ENCODE peak calls at places on chromosome 12, in nine cellular contexts. U, K, I, N, L, T, A, P and Q are unnamed samples.
A peak's percentile ranks its signal among the peaks of the same experiment; 100 is the strongest.

GRCh38 chr12:104582739-104583138 is 126.0 kb downstream of the CHST11 start:
- DNase-seq in U (peak; percentile 74), K (no peak), I (no peak), N (no peak), L (peak; percentile 70), T (no peak), A (no peak), P (no peak), Q (peak; percentile 72)

GRCh38 chr12:67766370-67766769 is 117.8 kb downstream of the DYRK2 start:
- DNase-seq in U (no peak), K (no peak), I (no peak), N (no peak), L (no peak), T (peak; percentile 45), A (peak; percentile 79), P (no peak), Q (no peak)

GRCh38 chr12:46459111-46459510 is 86.5 kb upstream of the SLC38A2 start:
- DNase-seq in U (no peak), K (no peak), I (no peak), N (no peak), L (no peak), T (peak; percentile 36), A (peak; percentile 41), P (no peak), Q (no peak)

GRCh38 chr12:8887285-8887715 is 27.0 kb upstream of the PHC1 start:
- DNase-seq in U (no peak), K (no peak), I (no peak), N (no peak), L (no peak), T (no peak), A (no peak), P (no peak), Q (no peak)

GRCh38 chr12:20681334-20681733 is 13.8 kb upstream of the SLCO1C1 start:
- DNase-seq in U (no peak), K (no peak), I (no peak), N (no peak), L (no peak), T (no peak), A (no peak), P (no peak), Q (no peak)

GRCh38 chr12:89156862-89157262 is 195.4 kb downstream of the DUSP6 start:
- DNase-seq in U (no peak), K (no peak), I (no peak), N (no peak), L (no peak), T (peak; percentile 57), A (peak; percentile 87), P (no peak), Q (no peak)

GRCh38 chr12:128813392-128813791 is 10.4 kb downstream of the SLC15A4 start:
- DNase-seq in U (no peak), K (no peak), I (no peak), N (no peak), L (no peak), T (no peak), A (peak; percentile 27), P (no peak), Q (no peak)

GRCh38 chr12:54175130-54175963 is 13.4 kb downstream of the SMUG1 start:
- DNase-seq in U (no peak), K (no peak), I (no peak), N (no peak), L (peak; percentile 77), T (no peak), A (no peak), P (no peak), Q (peak; percentile 72)

GRCh38 chr12:65389436-65389835 is 111.0 kb downstream of the MSRB3 start:
- DNase-seq in U (no peak), K (no peak), I (no peak), N (no peak), L (no peak), T (no peak), A (no peak), P (no peak), Q (no peak)

GRCh38 chr12:16603916-16604575 is 1.9 kb downstream of the LMO3 start:
- DNase-seq in U (no peak), K (no peak), I (no peak), N (no peak), L (no peak), T (no peak), A (no peak), P (no peak), Q (no peak)

GRCh38 chr12:5827591-5827990 is 117.5 kb downstream of the ANO2 start:
- DNase-seq in U (no peak), K (no peak), I (no peak), N (no peak), L (no peak), T (no peak), A (no peak), P (no peak), Q (no peak)

GRCh38 chr12:11897923-11898322 is 172.8 kb upstream of the BCL2L14 start:
- DNase-seq in U (no peak), K (no peak), I (no peak), N (no peak), L (no peak), T (no peak), A (no peak), P (no peak), Q (no peak)

GRCh38 chr12:56115329-56115728 is 1.1 kb upstream of the RPL41 start:
- DNase-seq in U (no peak), K (no peak), I (no peak), N (peak; percentile 41), L (no peak), T (no peak), A (peak; percentile 17), P (no peak), Q (no peak)

GRCh38 chr12:110266980-110267620 is 13.9 kb upstream of the ATP2A2 start:
- DNase-seq in U (no peak), K (no peak), I (peak; percentile 65), N (no peak), L (no peak), T (no peak), A (peak; percentile 84), P (no peak), Q (no peak)

GRCh38 chr12:58847876-58848600 is 72.3 kb downstream of the LRIG3 start:
- DNase-seq in U (no peak), K (no peak), I (no peak), N (no peak), L (no peak), T (no peak), A (no peak), P (no peak), Q (no peak)

GRCh38 chr12:19155981-19156734 is 26.6 kb downstream of the PLEKHA5 start:
- DNase-seq in U (no peak), K (no peak), I (no peak), N (no peak), L (no peak), T (no peak), A (no peak), P (no peak), Q (no peak)

GRCh38 chr12:120076651-120077050 is 39.9 kb downstream of the RAB35 start:
- DNase-seq in U (no peak), K (no peak), I (no peak), N (no peak), L (no peak), T (no peak), A (no peak), P (no peak), Q (no peak)

GRCh38 chr12:121793501-121793835 is at the start of gene RHOF:
- DNase-seq in U (peak; percentile 26), K (no peak), I (no peak), N (no peak), L (peak; percentile 82), T (no peak), A (no peak), P (peak; percentile 69), Q (peak; percentile 84)

GRCh38 chr12:72267974-72268373 is 4.2 kb upstream of the TRHDE start:
- DNase-seq in U (no peak), K (no peak), I (no peak), N (no peak), L (no peak), T (no peak), A (no peak), P (no peak), Q (no peak)
- TF ChIP-seq CTCF in U (no peak), K (peak; percentile 57), I (no peak), N (no peak), L (peak; percentile 6), T (peak; percentile 48), A (peak; percentile 49), P (no peak), Q (no peak)

GRCh38 chr12:100346660-100347059 is 10.2 kb upstream of the SLC17A8 start:
- DNase-seq in U (no peak), K (no peak), I (no peak), N (no peak), L (no peak), T (no peak), A (no peak), P (no peak), Q (no peak)

GRCh38 chr12:100345020-100345767 is 11.7 kb upstream of the SLC17A8 start:
- DNase-seq in U (no peak), K (no peak), I (no peak), N (no peak), L (no peak), T (no peak), A (no peak), P (no peak), Q (no peak)

GRCh38 chr12:100348657-100349454 is 8.0 kb upstream of the SLC17A8 start:
- DNase-seq in U (peak; percentile 15), K (no peak), I (no peak), N (no peak), L (no peak), T (no peak), A (peak; percentile 25), P (no peak), Q (peak; percentile 29)
- TF ChIP-seq CTCF in U (peak; percentile 16), K (peak; percentile 71), I (no peak), N (no peak), L (no peak), T (no peak), A (peak; percentile 44), P (no peak), Q (peak; percentile 21)

DNA sequence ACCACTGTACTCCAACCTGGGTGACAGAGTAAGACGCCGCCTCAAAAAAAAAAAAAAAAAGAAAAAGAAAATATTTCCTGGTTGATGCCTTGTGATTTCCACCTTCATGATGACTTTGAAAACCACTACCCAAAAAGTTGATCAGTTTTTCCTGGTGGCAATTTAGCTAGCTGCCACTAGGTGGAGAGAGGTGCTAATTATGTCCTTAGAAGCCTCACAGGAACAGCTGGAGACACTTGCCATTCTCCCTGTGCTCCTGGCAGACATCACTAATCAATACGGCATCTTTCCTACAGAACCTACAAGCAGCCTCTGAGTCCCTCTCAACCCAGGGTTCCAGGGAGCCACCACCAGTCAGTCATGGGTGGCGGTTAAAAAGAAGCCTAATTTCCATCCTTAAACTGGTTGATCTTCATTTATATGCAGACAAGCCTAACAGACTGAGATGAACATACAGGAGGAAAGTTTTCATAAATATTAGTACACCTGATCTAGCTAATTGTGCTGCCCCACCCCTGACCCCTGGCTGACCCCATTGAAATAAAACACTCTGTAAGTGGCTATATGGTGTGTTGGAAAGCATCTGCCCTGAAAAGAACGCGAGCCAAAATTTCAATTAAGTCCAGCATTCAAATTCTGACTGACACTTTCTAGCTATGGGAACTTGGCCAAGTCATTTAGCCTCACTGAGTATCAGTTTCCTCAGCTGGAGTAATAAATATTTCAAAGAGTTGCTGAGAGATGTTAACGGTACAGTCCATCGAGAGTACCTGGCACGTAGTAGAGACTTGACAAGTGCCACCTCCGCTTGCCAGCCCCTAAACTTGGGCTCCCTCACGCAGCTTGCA is 6.2 kb upstream of the OAS1 start:
- DNase-seq in U (peak; percentile 48), K (no peak), I (no peak), N (no peak), L (peak; percentile 58), T (no peak), A (peak; percentile 42), P (no peak), Q (peak; percentile 59)
- TF ChIP-seq CTCF in U (peak; percentile 55), K (peak; percentile 59), I (peak; percentile 63), N (peak; percentile 41), L (peak; percentile 57), T (peak; percentile 67), A (peak; percentile 77), P (peak; percentile 90), Q (peak; percentile 79)

GRCh38 chr12:84874125-84874824 is 38.3 kb downstream of the SLC6A15 start:
- DNase-seq in U (peak; percentile 73), K (no peak), I (no peak), N (no peak), L (peak; percentile 21), T (peak; percentile 5), A (peak; percentile 60), P (no peak), Q (peak; percentile 19)
- TF ChIP-seq CTCF in U (peak; percentile 65), K (peak; percentile 95), I (peak; percentile 76), N (peak; percentile 64), L (peak; percentile 35), T (peak; percentile 55), A (peak; percentile 80), P (peak; percentile 92), Q (peak; percentile 75)